ENCODE peak calls at places on chromosomes 12 and 14, in seven cellular contexts. One of them, this sample, is unnamed.

GRCh38 chr14:85222344-85222743 is 307.6 kb upstream of the FLRT2 start:
- DNase-seq in fibroblast of pulmonary artery: no peak
- DNase-seq in stimulated activated CD4-positive, alpha-beta T cell treated with anti-CD3 and anti-CD28 coated beads, Interleukin-1b, Interleukin-23, amount 100 ng/mL, for 1 hour: no peak
- DNase-seq in amygdala: no peak
- DNase-seq in NCI-H345: no peak
- DNase-seq in CD8-positive, alpha-beta memory T cell: no peak
- DNase-seq in choroid plexus epithelial cell: no peak
- DNase-seq in this sample: no peak

GRCh38 chr14:87901196-87901595 is 91.8 kb downstream of the GALC start:
- DNase-seq in stimulated activated CD4-positive, alpha-beta T cell treated with anti-CD3 and anti-CD28 coated beads, Interleukin-1b, Interleukin-23, amount 100 ng/mL, for 1 hour: no peak
- DNase-seq in choroid plexus epithelial cell: no peak
- DNase-seq in CD8-positive, alpha-beta memory T cell: no peak
- DNase-seq in fibroblast of pulmonary artery: peak; percentile 10
- DNase-seq in amygdala: no peak
- DNase-seq in NCI-H345: no peak
- DNase-seq in this sample: no peak

GRCh38 chr14:51283402-51283825 is 43.4 kb downstream of the TMX1 start:
- DNase-seq in choroid plexus epithelial cell: peak; percentile 96
- DNase-seq in NCI-H345: peak; percentile 85
- DNase-seq in amygdala: no peak
- DNase-seq in fibroblast of pulmonary artery: peak; percentile 94
- DNase-seq in stimulated activated CD4-positive, alpha-beta T cell treated with anti-CD3 and anti-CD28 coated beads, Interleukin-1b, Interleukin-23, amount 100 ng/mL, for 1 hour: no peak
- DNase-seq in CD8-positive, alpha-beta memory T cell: no peak
- DNase-seq in this sample: peak; percentile 62

GRCh38 chr14:24196071-24197061 is 1.1 kb upstream of the TM9SF1 start:
- DNase-seq in NCI-H345: no peak
- DNase-seq in choroid plexus epithelial cell: peak; percentile 35
- DNase-seq in stimulated activated CD4-positive, alpha-beta T cell treated with anti-CD3 and anti-CD28 coated beads, Interleukin-1b, Interleukin-23, amount 100 ng/mL, for 1 hour: no peak
- DNase-seq in CD8-positive, alpha-beta memory T cell: no peak
- DNase-seq in fibroblast of pulmonary artery: peak; percentile 15
- DNase-seq in amygdala: no peak
- DNase-seq in this sample: peak; percentile 63

GRCh38 chr14:106679776-106680175 is 1153.4 kb downstream of the TMEM121 start:
- DNase-seq in choroid plexus epithelial cell: no peak
- DNase-seq in amygdala: no peak
- DNase-seq in stimulated activated CD4-positive, alpha-beta T cell treated with anti-CD3 and anti-CD28 coated beads, Interleukin-1b, Interleukin-23, amount 100 ng/mL, for 1 hour: no peak
- DNase-seq in CD8-positive, alpha-beta memory T cell: no peak
- DNase-seq in NCI-H345: no peak
- DNase-seq in fibroblast of pulmonary artery: no peak
- DNase-seq in this sample: no peak

GRCh38 chr12:27969011-27969900 is 3.3 kb downstream of the PTHLH start:
- DNase-seq in amygdala: no peak
- DNase-seq in stimulated activated CD4-positive, alpha-beta T cell treated with anti-CD3 and anti-CD28 coated beads, Interleukin-1b, Interleukin-23, amount 100 ng/mL, for 1 hour: no peak
- DNase-seq in CD8-positive, alpha-beta memory T cell: no peak
- DNase-seq in fibroblast of pulmonary artery: no peak
- DNase-seq in NCI-H345: no peak
- DNase-seq in choroid plexus epithelial cell: peak; percentile 51
- DNase-seq in this sample: peak; percentile 6

GRCh38 chr14:89616425-89617141 is 199.6 kb upstream of the FOXN3 start:
- DNase-seq in amygdala: no peak
- DNase-seq in choroid plexus epithelial cell: peak; percentile 77
- DNase-seq in NCI-H345: peak; percentile 6
- DNase-seq in fibroblast of pulmonary artery: peak; percentile 60
- DNase-seq in CD8-positive, alpha-beta memory T cell: peak; percentile 78
- DNase-seq in stimulated activated CD4-positive, alpha-beta T cell treated with anti-CD3 and anti-CD28 coated beads, Interleukin-1b, Interleukin-23, amount 100 ng/mL, for 1 hour: no peak
- DNase-seq in this sample: peak; percentile 72

GRCh38 chr12:25994252-25994651 is 35.8 kb downstream of the RASSF8 start:
- DNase-seq in CD8-positive, alpha-beta memory T cell: no peak
- DNase-seq in amygdala: no peak
- DNase-seq in choroid plexus epithelial cell: peak; percentile 61
- DNase-seq in fibroblast of pulmonary artery: peak; percentile 82
- DNase-seq in NCI-H345: no peak
- DNase-seq in stimulated activated CD4-positive, alpha-beta T cell treated with anti-CD3 and anti-CD28 coated beads, Interleukin-1b, Interleukin-23, amount 100 ng/mL, for 1 hour: no peak
- DNase-seq in this sample: no peak

GRCh38 chr12:16606201-16606849 is 363 bp upstream of the LMO3 start:
- DNase-seq in fibroblast of pulmonary artery: peak; percentile 65
- DNase-seq in choroid plexus epithelial cell: peak; percentile 31
- DNase-seq in stimulated activated CD4-positive, alpha-beta T cell treated with anti-CD3 and anti-CD28 coated beads, Interleukin-1b, Interleukin-23, amount 100 ng/mL, for 1 hour: no peak
- DNase-seq in amygdala: no peak
- DNase-seq in NCI-H345: peak; percentile 76
- DNase-seq in CD8-positive, alpha-beta memory T cell: no peak
- DNase-seq in this sample: no peak

GRCh38 chr12:130858084-130858483 is 13.8 kb upstream of the RAN start:
- DNase-seq in fibroblast of pulmonary artery: no peak
- DNase-seq in amygdala: no peak
- DNase-seq in choroid plexus epithelial cell: no peak
- DNase-seq in CD8-positive, alpha-beta memory T cell: no peak
- DNase-seq in NCI-H345: no peak
- DNase-seq in stimulated activated CD4-positive, alpha-beta T cell treated with anti-CD3 and anti-CD28 coated beads, Interleukin-1b, Interleukin-23, amount 100 ng/mL, for 1 hour: no peak
- DNase-seq in this sample: no peak

GRCh38 chr14:96304956-96305355 is 48.9 kb downstream of the BDKRB1 start:
- DNase-seq in CD8-positive, alpha-beta memory T cell: no peak
- DNase-seq in fibroblast of pulmonary artery: no peak
- DNase-seq in choroid plexus epithelial cell: no peak
- DNase-seq in stimulated activated CD4-positive, alpha-beta T cell treated with anti-CD3 and anti-CD28 coated beads, Interleukin-1b, Interleukin-23, amount 100 ng/mL, for 1 hour: no peak
- DNase-seq in NCI-H345: no peak
- DNase-seq in amygdala: no peak
- DNase-seq in this sample: peak; percentile 16

GRCh38 chr14:94322648-94323570 is at the start of gene SERPINA6:
- DNase-seq in CD8-positive, alpha-beta memory T cell: no peak
- DNase-seq in choroid plexus epithelial cell: peak; percentile 78
- DNase-seq in NCI-H345: no peak
- DNase-seq in stimulated activated CD4-positive, alpha-beta T cell treated with anti-CD3 and anti-CD28 coated beads, Interleukin-1b, Interleukin-23, amount 100 ng/mL, for 1 hour: no peak
- DNase-seq in amygdala: no peak
- DNase-seq in fibroblast of pulmonary artery: peak; percentile 46
- DNase-seq in this sample: no peak

GRCh38 chr14:105143451-105144230 is 24.9 kb downstream of the JAG2 start:
- DNase-seq in stimulated activated CD4-positive, alpha-beta T cell treated with anti-CD3 and anti-CD28 coated beads, Interleukin-1b, Interleukin-23, amount 100 ng/mL, for 1 hour: no peak
- DNase-seq in NCI-H345: no peak
- DNase-seq in CD8-positive, alpha-beta memory T cell: peak; percentile 43
- DNase-seq in fibroblast of pulmonary artery: no peak
- DNase-seq in choroid plexus epithelial cell: no peak
- DNase-seq in amygdala: no peak
- DNase-seq in this sample: no peak

GRCh38 chr14:96053236-96053599 is 14.1 kb downstream of the C14orf132 start:
- DNase-seq in choroid plexus epithelial cell: no peak
- DNase-seq in stimulated activated CD4-positive, alpha-beta T cell treated with anti-CD3 and anti-CD28 coated beads, Interleukin-1b, Interleukin-23, amount 100 ng/mL, for 1 hour: no peak
- DNase-seq in amygdala: no peak
- DNase-seq in NCI-H345: no peak
- DNase-seq in fibroblast of pulmonary artery: no peak
- DNase-seq in CD8-positive, alpha-beta memory T cell: no peak
- DNase-seq in this sample: no peak